ENCODE peak calls at places on chromosomes 16 and 17, in four cellular contexts. K is K562, I is HepG2, R is H1. T is an unnamed sample.

GRCh38 chr16:11399261-11399831 is 54.1 kb downstream of the RMI2 start:
- DNase-seq in K (no peak), I (no peak), R (no peak), T (no peak)

GRCh38 chr17:81520021-81520894 is 7.7 kb upstream of the ACTG1 start:
- DNase-seq in K (no peak), I (no peak), R (no peak), T (no peak)

GRCh38 chr17:30716461-30717289 is 107.8 kb downstream of the CRLF3 start:
- DNase-seq in K (no peak), I (no peak), R (no peak), T (no peak)

GRCh38 chr17:35578195-35578928 is at the start of gene PEX12:
- DNase-seq in K (peak), I (peak), R (peak), T (peak)

GRCh38 chr17:53626286-53626685 is 196.4 kb upstream of the KIF2B start:
- DNase-seq in K (peak), I (no peak), R (no peak), T (no peak)

GRCh38 chr17:3732171-3732570 is 8.5 kb downstream of the HASPIN start:
- DNase-seq in K (peak), I (peak), R (no peak), T (peak)

GRCh38 chr16:70770968-70771552 is 29.9 kb downstream of the VAC14 start:
- DNase-seq in K (peak), I (peak), R (no peak), T (no peak)

GRCh38 chr16:58399718-58400633 is 7.7 kb downstream of the GINS3 start:
- DNase-seq in K (no peak), I (no peak), R (no peak), T (no peak)

GRCh38 chr17:77778636-77779524 is 179.6 kb upstream of the TNRC6C start:
- DNase-seq in K (no peak), I (no peak), R (no peak), T (no peak)

GRCh38 chr17:79950306-79950705 is 85.4 kb downstream of the TBC1D16 start:
- DNase-seq in K (no peak), I (no peak), R (no peak), T (no peak)

GRCh38 chr17:68378202-68379149 is 78.8 kb downstream of the WIPI1 start:
- DNase-seq in K (no peak), I (peak), R (no peak), T (no peak)

GRCh38 chr16:88534731-88535141 is 35.5 kb upstream of the ZC3H18 start:
- DNase-seq in K (no peak), I (no peak), R (no peak), T (no peak)

GRCh38 chr17:4588862-4589625 is 4.7 kb downstream of the SMTNL2 start:
- DNase-seq in K (no peak), I (no peak), R (no peak), T (no peak)

GRCh38 chr16:50612849-50613198 is 64.6 kb downstream of the NKD1 start:
- DNase-seq in K (no peak), I (no peak), R (no peak), T (no peak)

GRCh38 chr16:50611995-50612848 is 64.0 kb downstream of the NKD1 start:
- DNase-seq in K (no peak), I (no peak), R (no peak), T (no peak)

GRCh38 chr16:50613281-50613991 is 65.2 kb downstream of the NKD1 start:
- DNase-seq in K (no peak), I (no peak), R (no peak), T (no peak)

GRCh38 chr16:50610331-50611262 is 62.4 kb downstream of the NKD1 start:
- DNase-seq in K (peak), I (no peak), R (no peak), T (no peak)

GRCh38 chr16:50611332-50611934 is 63.2 kb downstream of the NKD1 start:
- DNase-seq in K (peak), I (peak), R (no peak), T (no peak)
- TF ChIP-seq CREB1 in K (no peak), I (no peak), R (no peak), T (no peak)

DNA sequence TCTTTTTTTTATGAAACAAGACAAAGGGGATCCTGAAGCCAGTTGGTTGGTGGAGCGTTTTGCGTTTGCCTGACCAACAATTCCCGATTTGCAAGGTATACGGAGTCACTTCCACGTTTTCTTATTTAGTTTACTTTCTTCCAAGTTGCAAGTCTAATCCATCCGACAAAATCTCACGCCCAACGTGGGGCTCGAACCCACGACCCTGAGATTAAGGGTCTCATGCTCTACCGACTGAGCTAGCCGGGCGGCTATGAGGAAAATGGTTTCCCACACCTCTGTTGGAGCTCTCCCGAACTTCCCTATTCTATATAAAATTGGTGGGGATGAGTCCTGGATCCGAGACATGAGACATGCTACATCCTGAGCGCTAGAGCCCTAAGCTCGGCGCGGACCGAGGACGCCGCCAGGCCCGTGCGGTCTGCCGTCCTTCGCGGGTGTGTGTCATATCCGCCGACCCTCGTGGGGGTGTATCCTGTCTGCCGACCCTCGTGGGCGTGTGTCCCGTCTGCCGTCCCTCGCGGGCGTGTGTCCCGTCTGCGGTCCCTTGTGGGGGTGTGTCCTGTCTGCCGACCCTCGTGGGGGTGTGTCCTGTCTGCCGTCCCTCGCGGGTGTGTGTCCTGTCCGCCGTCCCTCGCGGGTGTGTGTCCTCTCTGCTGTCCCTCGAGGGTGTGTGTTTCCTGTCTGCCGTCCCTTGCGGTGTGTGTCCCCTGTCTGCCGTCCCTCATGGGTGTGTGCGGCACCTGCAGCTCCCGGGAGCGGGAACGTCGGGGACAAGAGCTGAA is 22.6 kb downstream of the ZNF213 start:
- DNase-seq in K (peak), I (peak), R (no peak), T (no peak)
- TF ChIP-seq KDM1A in K (no peak), I (no peak), R (no peak), T (no peak)

DNA sequence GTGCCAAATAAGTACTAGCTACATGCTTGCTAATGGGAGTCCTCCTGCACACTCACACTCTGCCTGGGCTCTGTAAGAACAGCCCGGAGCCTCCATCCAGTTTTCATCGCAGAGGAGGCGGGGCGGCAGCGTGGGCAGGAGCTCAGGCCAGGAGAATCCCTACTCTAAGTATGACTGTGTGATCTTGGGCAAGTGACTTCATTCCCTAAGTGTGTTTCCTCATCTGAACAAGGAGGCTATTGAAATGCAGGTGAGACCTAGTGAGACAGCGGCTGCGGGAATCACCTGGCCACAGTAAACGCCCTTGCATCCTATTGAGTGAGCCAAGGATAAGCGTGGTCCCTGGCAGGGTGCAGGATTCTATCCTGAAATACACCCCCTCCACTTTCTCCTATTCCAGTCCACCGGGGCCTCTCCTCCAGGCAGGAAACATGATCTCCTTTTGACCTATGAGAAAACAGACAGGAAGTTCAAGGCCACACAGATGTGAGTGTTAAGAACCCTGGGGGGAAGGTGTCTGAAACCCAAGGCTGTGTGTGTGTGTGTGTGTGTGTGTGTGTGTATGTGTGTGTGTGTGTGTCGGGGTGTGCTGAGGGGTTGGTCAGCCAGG is 5.2 kb upstream of the RAI1 start:
- DNase-seq in K (no peak), I (no peak), R (no peak), T (no peak)
- TF ChIP-seq CREB1 in K (no peak), I (no peak), R (peak), T (peak)

GRCh38 chr17:29246638-29247037 is at the start of gene CRYBA1:
- DNase-seq in K (no peak), I (no peak), R (no peak), T (no peak)
- TF ChIP-seq KDM1A in K (no peak), I (no peak), R (no peak), T (no peak)

DNA sequence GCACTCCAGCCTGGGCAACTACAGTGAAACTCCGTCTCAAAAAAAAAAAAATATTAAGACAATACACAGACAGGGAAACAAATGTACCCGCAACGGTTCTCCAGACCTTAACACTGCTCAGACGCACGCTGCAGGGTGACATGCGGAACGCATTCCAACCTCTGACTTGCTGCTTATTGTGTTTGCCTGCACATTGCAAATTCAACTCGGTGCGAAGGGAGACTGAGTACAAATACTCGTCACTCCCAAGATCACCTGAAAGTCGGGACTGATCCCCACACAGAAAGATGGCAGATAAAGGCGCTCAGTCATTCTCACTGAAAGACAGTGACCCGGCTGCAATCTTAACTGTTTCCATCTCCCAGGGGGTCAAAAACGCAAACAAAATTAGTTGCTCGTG is 781 bp downstream of the CLCN7 start:
- DNase-seq in K (peak), I (peak), R (no peak), T (no peak)
- TF ChIP-seq CREB1 in K (no peak), I (no peak), R (no peak), T (no peak)

GRCh38 chr16:81706327-81707295 is 72.5 kb upstream of the PLCG2 start:
- DNase-seq in K (no peak), I (no peak), R (no peak), T (no peak)

GRCh38 chr16:81707411-81708321 is 71.4 kb upstream of the PLCG2 start:
- DNase-seq in K (no peak), I (no peak), R (no peak), T (no peak)

GRCh38 chr16:81710596-81710995 is 68.5 kb upstream of the PLCG2 start:
- DNase-seq in K (no peak), I (no peak), R (no peak), T (no peak)

GRCh38 chr16:81709369-81709900 is 69.7 kb upstream of the PLCG2 start:
- DNase-seq in K (no peak), I (no peak), R (no peak), T (no peak)

DNA sequence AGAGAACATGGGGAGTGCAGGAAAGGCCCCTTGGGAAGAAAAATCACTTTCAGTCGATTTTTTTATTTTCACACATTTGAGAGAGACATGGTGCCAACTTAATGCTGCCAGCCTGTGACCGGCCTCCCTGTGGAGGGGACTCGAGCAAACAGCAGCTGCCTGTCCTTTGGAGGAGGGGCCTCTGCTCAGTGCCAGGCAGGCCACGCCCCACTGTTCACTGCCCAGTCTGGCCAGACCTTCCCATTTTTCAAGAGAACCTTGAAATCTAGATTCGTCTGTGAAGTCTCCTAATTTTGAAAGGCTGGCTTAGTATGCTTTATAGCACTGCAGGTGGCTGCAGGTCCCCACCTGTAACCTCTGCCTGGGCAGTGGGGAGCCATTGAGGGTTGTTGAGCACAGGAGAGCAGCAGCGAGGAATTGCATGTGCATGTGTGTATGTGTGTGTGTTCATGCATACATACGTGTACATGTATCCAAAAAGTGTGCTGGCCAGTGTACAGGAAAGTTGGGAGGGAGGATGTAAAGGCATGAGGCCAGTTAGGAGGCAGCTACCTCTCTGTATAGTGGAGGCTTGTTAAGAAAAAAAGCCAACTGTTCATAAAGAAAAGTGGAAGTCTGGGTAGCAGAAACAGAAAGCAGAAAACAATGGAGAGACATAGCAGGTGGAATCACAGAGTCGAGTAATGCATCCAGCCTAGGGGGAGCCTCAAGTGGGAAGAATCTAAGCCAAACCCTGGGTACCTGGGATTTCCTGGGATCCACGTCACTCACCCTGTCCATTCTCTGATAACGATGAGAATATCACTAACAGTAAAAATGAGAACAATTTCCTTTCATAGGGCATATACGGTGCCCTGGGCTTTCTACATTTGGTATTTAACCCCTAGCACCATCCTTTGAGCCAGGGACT is 70.4 kb upstream of the PLCG2 start:
- DNase-seq in K (no peak), I (no peak), R (no peak), T (no peak)
- TF ChIP-seq KDM1A in K (peak), I (no peak), R (peak), T (no peak)

DNA sequence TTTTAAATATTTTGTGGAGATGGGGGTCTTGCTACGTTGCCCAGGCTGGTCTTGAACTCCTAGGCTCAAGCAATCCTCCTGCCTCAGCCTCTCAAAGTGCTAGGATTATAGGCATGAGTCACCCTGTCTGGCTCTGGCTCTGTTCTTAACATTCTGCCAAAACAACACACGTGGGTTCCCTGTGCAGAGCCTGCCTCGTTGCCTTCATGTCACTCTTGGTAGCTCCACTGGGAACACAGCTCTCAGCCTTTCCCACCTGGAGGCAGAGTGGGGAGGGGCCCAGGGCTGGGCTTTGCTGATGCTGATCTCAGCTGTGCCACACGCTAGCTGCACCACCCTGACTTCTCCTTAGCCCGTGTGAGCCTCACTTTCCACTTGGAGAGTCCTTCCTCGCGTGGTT is 19.3 kb downstream of the CRISPLD2 start:
- DNase-seq in K (no peak), I (no peak), R (no peak), T (no peak)
- TF ChIP-seq CREB1 in K (no peak), I (no peak), R (no peak), T (no peak)